ENCODE peak calls at places on chromosome 1, in eight cellular contexts. K, Q, O, S, T, W, X and Y are unnamed samples.

GRCh38 chr1:96522927-96523326 is 198.7 kb upstream of the PTBP2 start:
- DNase-seq in S (no peak), O (no peak), W (no peak), Q (no peak), X (no peak), K (no peak), T (no peak), Y (no peak)

GRCh38 chr1:174965006-174965971 is 34.5 kb upstream of the CACYBP start:
- DNase-seq in K (peak; percentile 7), O (no peak), S (peak; percentile 66), X (no peak), W (peak; percentile 13), Q (no peak), T (no peak), Y (no peak)

GRCh38 chr1:70017770-70018169 is 187.6 kb downstream of the LRRC40 start:
- DNase-seq in T (no peak), K (peak; percentile 38), Q (no peak), X (no peak), O (no peak), W (peak; percentile 1), S (no peak), Y (no peak)

GRCh38 chr1:58839871-58840835 is 56.3 kb upstream of the JUN start:
- DNase-seq in W (peak; percentile 56), O (no peak), K (peak; percentile 56), Q (no peak), S (no peak), X (no peak), T (no peak), Y (no peak)

GRCh38 chr1:145961425-145962156 is 2.8 kb downstream of the ANKRD34A start:
- DNase-seq in O (no peak), Q (peak; percentile 76), T (peak; percentile 50), X (peak; percentile 38), W (no peak), K (no peak), S (no peak), Y (no peak)

GRCh38 chr1:43358121-43358745 is 548 bp upstream of the CDC20 start:
- DNase-seq in Q (no peak), W (peak; percentile 66), T (no peak), S (peak; percentile 64), O (no peak), K (peak; percentile 37), X (peak; percentile 75), Y (no peak)

GRCh38 chr1:204623365-204623893 is 62.1 kb downstream of the LRRN2 start:
- DNase-seq in Q (no peak), X (peak; percentile 21), W (peak; percentile 54), O (no peak), T (no peak), S (no peak), K (peak; percentile 48), Y (peak; percentile 28)

GRCh38 chr1:27011976-27012563 is 580 bp downstream of the TENT5B start:
- DNase-seq in O (no peak), X (no peak), S (no peak), Q (no peak), W (no peak), T (no peak), K (no peak), Y (no peak)

GRCh38 chr1:100323428-100324106 is 28.7 kb upstream of the CDC14A start:
- DNase-seq in W (no peak), T (no peak), O (no peak), Q (peak; percentile 76), K (no peak), X (no peak), S (no peak), Y (no peak)

GRCh38 chr1:39776400-39776713 is 5.2 kb upstream of the OXCT2 start:
- DNase-seq in Q (no peak), W (no peak), T (no peak), X (no peak), K (no peak), O (no peak), S (peak; percentile 86), Y (no peak)

GRCh38 chr1:235902638-235903542 is 36.2 kb upstream of the LYST start:
- DNase-seq in Q (no peak), S (no peak), W (peak; percentile 76), K (peak; percentile 44), T (no peak), X (no peak), O (peak; percentile 86), Y (peak; percentile 83)

GRCh38 chr1:59357645-59358044 is 60.8 kb downstream of the FGGY start:
- DNase-seq in K (no peak), T (no peak), S (no peak), O (no peak), W (no peak), Q (no peak), X (no peak), Y (no peak)

GRCh38 chr1:167061073-167061464 is 29.1 kb downstream of the GPA33 start:
- DNase-seq in S (no peak), O (no peak), T (no peak), X (no peak), Q (no peak), K (no peak), W (no peak), Y (no peak)

GRCh38 chr1:97581614-97582051 is 339.2 kb downstream of the DPYD start:
- DNase-seq in K (peak; percentile 45), O (peak; percentile 5), S (no peak), Q (no peak), X (peak; percentile 7), W (peak; percentile 86), T (no peak), Y (no peak)

GRCh38 chr1:248821101-248821500 is 4.6 kb downstream of the SH3BP5L start:
- DNase-seq in S (no peak), K (peak; percentile 87), X (no peak), O (no peak), W (peak; percentile 30), T (no peak), Q (no peak), Y (peak; percentile 68)

GRCh38 chr1:3690282-3691065 is 38.2 kb downstream of the TP73 start:
- DNase-seq in T (no peak), X (no peak), Q (no peak), W (peak; percentile 77), O (no peak), S (no peak), K (no peak), Y (no peak)

GRCh38 chr1:87106867-87107266 is 192.4 kb downstream of the HS2ST1 start:
- DNase-seq in Q (no peak), K (no peak), T (no peak), O (no peak), S (no peak), X (no peak), W (no peak), Y (no peak)

GRCh38 chr1:235946570-235946981 is 79.9 kb upstream of the LYST start:
- DNase-seq in O (no peak), Q (no peak), W (no peak), S (no peak), T (no peak), X (no peak), K (peak; percentile 90), Y (no peak)

GRCh38 chr1:220487297-220487820 is 40.6 kb upstream of the MARK1 start:
- DNase-seq in O (no peak), Q (no peak), S (no peak), K (peak; percentile 20), W (peak; percentile 80), T (no peak), X (peak; percentile 36), Y (peak; percentile 79)

GRCh38 chr1:240109130-240109529 is 17.4 kb downstream of the FMN2 start:
- DNase-seq in W (no peak), T (no peak), O (no peak), K (no peak), X (no peak), Q (no peak), S (no peak), Y (no peak)

DNA sequence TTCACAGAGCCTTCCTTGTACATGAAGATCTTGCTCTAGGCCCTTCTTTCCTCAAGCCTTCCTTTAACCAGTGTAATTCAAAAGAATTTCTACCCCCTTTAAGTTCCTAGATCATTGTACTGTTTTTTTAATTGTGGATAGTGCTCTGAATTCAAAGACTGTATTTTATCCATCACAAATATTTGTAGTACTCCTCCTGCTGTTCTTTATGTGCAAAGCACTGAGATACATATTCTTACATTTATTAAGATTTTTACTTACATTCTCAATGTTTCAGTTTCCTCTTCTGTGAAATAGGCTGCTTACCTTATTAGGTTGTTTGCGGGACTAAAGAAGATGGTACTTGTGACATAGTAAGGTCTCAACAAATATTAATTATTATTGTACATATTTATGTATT is 168.8 kb upstream of the PDE4B start:
- DNase-seq in O (no peak), Q (no peak), K (no peak), X (no peak), W (no peak), T (no peak), S (no peak), Y (no peak)
- TF ChIP-seq CTCF in O (no peak), Q (no peak), K (peak; percentile 27), X (no peak), W (no peak), T (no peak), S (no peak), Y (no peak)

GRCh38 chr1:18110598-18110939 is 3.0 kb downstream of the IGSF21 start:
- DNase-seq in K (no peak), Q (no peak), S (no peak), T (peak; percentile 18), W (no peak), X (peak; percentile 45), O (no peak), Y (no peak)
- H3K4me3 ChIP-seq in K (no peak overlapping the region), Q (peak overlapping the region; percentile 18), S (no peak overlapping the region), T (no peak overlapping the region), W (no peak overlapping the region), X (peak overlapping the region; percentile 73), O (no peak overlapping the region), Y (no peak overlapping the region)

GRCh38 chr1:113014508-113014907 is 58.5 kb upstream of the LRIG2 start:
- DNase-seq in S (no peak), X (no peak), K (no peak), W (no peak), T (no peak), O (no peak), Q (no peak), Y (no peak)
- H3K27me3 ChIP-seq in S (no peaks in the 10 kb centered on the region), X (no peaks in the 10 kb centered on the region), K (no peaks in the 10 kb centered on the region), W (no peaks in the 10 kb centered on the region), T (no peaks in the 10 kb centered on the region), O (no peaks in the 10 kb centered on the region), Q (no peaks in the 10 kb centered on the region), Y (no peaks in the 10 kb centered on the region)

DNA sequence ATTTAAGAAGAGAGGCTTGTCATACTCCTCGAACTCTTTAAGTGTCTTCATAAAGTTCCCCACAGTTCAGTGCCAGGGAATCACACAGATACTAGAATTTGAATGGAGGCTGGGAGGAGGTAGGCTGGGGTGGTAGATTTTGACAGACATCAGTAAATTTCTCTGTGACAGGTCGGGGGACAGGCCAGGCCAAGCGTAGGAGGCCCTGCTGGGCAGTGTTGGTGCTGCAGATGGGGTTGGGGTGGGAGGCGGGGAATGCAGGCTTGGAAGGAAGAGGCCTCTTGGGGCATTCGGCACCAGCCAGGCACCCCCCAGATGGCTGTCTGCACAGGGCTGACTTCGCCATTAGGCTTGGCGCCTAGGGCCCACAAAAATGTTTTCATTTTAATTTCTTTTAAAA is 84.0 kb downstream of the MAN1C1 start:
- DNase-seq in K (no peak), X (peak; percentile 51), T (peak; percentile 34), O (no peak), S (no peak), W (no peak), Q (no peak), Y (no peak)
- TF ChIP-seq CTCF in K (no peak), X (peak; percentile 32), T (peak; percentile 38), O (no peak), S (no peak), W (no peak), Q (no peak), Y (peak; percentile 10)